ENCODE peak calls at places on chromosomes 6 and 20, in ten cellular contexts. W, Y, P, A, I, U, E, O, H and B are unnamed samples.

GRCh38 chr20:25147716-25148115 is 47.8 kb upstream of the ENTPD6 start:
- DNase-seq in W (no peak), Y (no peak), P (no peak), A (no peak), I (no peak), U (no peak), E (no peak), O (no peak), H (no peak), B (no peak)

GRCh38 chr20:6735913-6736845 is 31.3 kb upstream of the BMP2 start:
- DNase-seq in W (no peak), Y (no peak), P (no peak), A (no peak), I (no peak), U (no peak), E (no peak), O (no peak), H (no peak), B (peak; percentile 33)

GRCh38 chr6:148440877-148441453 is 98.3 kb downstream of the SASH1 start:
- DNase-seq in W (peak; percentile 30), Y (peak; percentile 75), P (no peak), A (no peak), I (peak; percentile 86), U (peak; percentile 34), E (peak; percentile 33), O (peak; percentile 73), H (peak; percentile 50), B (peak; percentile 41)

GRCh38 chr6:3230275-3231212 is 3.1 kb upstream of the TUBB2B start:
- DNase-seq in W (no peak), Y (no peak), P (peak; percentile 70), A (no peak), I (peak; percentile 8), U (no peak), E (peak; percentile 71), O (no peak), H (no peak), B (no peak)

GRCh38 chr6:100846276-100846675 is 34.9 kb downstream of the ASCC3 start:
- DNase-seq in W (no peak), Y (no peak), P (no peak), A (no peak), I (no peak), U (no peak), E (no peak), O (no peak), H (no peak), B (no peak)

GRCh38 chr20:25076731-25077609 is 5.0 kb downstream of the VSX1 start:
- DNase-seq in W (peak; percentile 53), Y (no peak), P (peak; percentile 48), A (no peak), I (no peak), U (peak; percentile 73), E (no peak), O (no peak), H (peak; percentile 82), B (peak; percentile 19)

GRCh38 chr6:14095444-14095843 is 22.1 kb upstream of the CD83 start:
- DNase-seq in W (no peak), Y (no peak), P (no peak), A (peak; percentile 82), I (no peak), U (no peak), E (no peak), O (no peak), H (no peak), B (no peak)

GRCh38 chr20:40443731-40444130 is 245.3 kb downstream of the MAFB start:
- DNase-seq in W (no peak), Y (no peak), P (no peak), A (no peak), I (no peak), U (no peak), E (no peak), O (no peak), H (no peak), B (no peak)

GRCh38 chr6:136113736-136114173 is 136.4 kb downstream of the MTFR2 start:
- DNase-seq in W (peak; percentile 26), Y (peak; percentile 71), P (peak; percentile 66), A (no peak), I (peak; percentile 89), U (no peak), E (no peak), O (no peak), H (no peak), B (no peak)

GRCh38 chr6:551405-551804 is 105.5 kb downstream of the HUS1B start:
- DNase-seq in W (no peak), Y (no peak), P (peak; percentile 29), A (no peak), I (no peak), U (no peak), E (peak; percentile 61), O (no peak), H (peak; percentile 12), B (no peak)

GRCh38 chr20:23165307-23165750 is 79.2 kb upstream of the CD93 start:
- DNase-seq in W (peak; percentile 53), Y (no peak), P (no peak), A (no peak), I (no peak), U (no peak), E (peak; percentile 49), O (no peak), H (no peak), B (peak; percentile 23)

GRCh38 chr20:53931597-53931996 is 138.8 kb downstream of the BCAS1 start:
- DNase-seq in W (no peak), Y (no peak), P (no peak), A (no peak), I (no peak), U (no peak), E (no peak), O (no peak), H (no peak), B (no peak)

GRCh38 chr6:137081997-137082396 is 37.2 kb upstream of the IL20RA start:
- DNase-seq in W (no peak), Y (no peak), P (no peak), A (no peak), I (no peak), U (no peak), E (no peak), O (no peak), H (no peak), B (no peak)

GRCh38 chr20:53894707-53895384 is 175.5 kb downstream of the BCAS1 start:
- DNase-seq in W (no peak), Y (no peak), P (no peak), A (no peak), I (no peak), U (no peak), E (no peak), O (no peak), H (no peak), B (no peak)

GRCh38 chr6:157068691-157069228 is 254.6 kb downstream of the TMEM242 start:
- DNase-seq in W (no peak), Y (no peak), P (no peak), A (no peak), I (no peak), U (no peak), E (no peak), O (no peak), H (no peak), B (no peak)

GRCh38 chr20:5195655-5196054 is 68.8 kb downstream of the CDS2 start:
- DNase-seq in W (no peak), Y (no peak), P (no peak), A (no peak), I (no peak), U (no peak), E (no peak), O (no peak), H (no peak), B (no peak)

DNA sequence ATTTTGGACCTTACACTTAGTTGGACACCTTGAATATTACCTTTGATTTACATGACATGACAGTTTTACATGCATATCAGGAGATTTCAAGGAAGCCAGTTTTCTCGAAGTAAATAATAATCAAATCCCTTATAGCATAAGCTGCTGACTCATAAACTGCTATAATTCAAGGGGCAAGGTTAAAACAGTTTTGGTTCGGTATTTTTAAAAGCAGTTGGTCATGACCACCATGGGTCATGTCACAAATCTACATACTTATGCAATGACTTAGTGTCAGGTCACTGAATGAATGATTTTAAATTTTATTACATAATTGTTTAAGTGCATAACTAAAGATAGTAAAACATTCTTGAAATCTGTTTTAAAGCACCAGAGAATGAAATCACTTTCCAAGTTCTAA is 158.0 kb downstream of the DST start:
- DNase-seq in W (no peak), Y (no peak), P (no peak), A (no peak), I (peak; percentile 45), U (no peak), E (no peak), O (no peak), H (no peak), B (no peak)
- TF ChIP-seq POLR2AphosphoS5 in W (no peak), Y (no peak), P (no peak), A (no peak), I (no peak), U (no peak), E (no peak), O (no peak), H (no peak), B (no peak)

DNA sequence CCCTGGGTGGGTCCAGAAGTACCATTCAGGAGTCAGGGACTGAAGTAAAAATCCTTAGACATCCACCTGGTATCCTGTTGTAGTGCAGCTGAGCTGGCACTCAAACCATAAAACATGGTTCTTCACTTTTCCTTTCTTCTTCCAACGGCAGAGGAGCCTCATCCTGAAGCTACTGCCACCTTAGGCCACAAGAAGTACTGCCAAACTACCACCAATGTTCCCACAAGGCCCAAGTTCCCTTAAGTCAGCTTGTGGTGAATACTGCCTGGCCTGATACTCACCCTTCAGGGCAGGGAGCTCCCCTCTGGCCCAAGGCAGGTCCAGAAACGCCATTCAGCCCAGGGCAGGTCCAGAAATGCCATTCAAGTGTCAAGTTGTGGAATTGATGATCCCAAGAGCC is 1053.4 kb upstream of the CITED2 start:
- DNase-seq in W (no peak), Y (no peak), P (no peak), A (no peak), I (no peak), U (peak; percentile 8), E (no peak), O (no peak), H (peak; percentile 20), B (no peak)
- TF ChIP-seq CTCF in W (no peak), Y (no peak), P (no peak), A (no peak), I (no peak), U (no peak), E (no peak), O (no peak), H (peak; percentile 38), B (no peak)

DNA sequence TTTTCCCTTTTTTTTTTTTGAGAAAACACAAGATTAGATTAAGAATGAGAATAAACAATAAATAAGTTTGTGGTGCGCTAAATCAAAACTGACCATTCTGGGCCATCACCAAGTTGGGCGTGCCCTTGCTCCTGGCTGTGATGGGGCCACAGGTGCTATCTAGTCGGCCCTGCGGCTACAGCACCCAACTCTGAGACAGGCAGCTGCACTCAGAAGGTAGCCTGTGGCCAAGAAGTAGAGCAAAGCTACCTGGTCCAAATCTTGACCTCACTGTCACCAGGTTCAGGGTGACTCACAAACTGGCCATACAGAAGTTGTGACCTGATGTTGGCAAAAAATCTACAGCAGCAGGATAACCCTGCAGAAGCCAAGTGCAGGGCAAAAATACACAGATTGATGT is 3.4 kb downstream of the TXNDC5 start:
- DNase-seq in W (no peak), Y (no peak), P (no peak), A (no peak), I (no peak), U (no peak), E (no peak), O (no peak), H (no peak), B (no peak)
- H3K4me3 ChIP-seq in W (no peak overlapping the region), Y (no peak overlapping the region), P (no peak overlapping the region), A (no peak overlapping the region), I (peak overlapping the region; percentile 97), U (no peak overlapping the region), E (no peak overlapping the region), O (no peak overlapping the region), H (no peak overlapping the region), B (no peak overlapping the region)

GRCh38 chr6:7505196-7505699 is 36.2 kb upstream of the DSP start:
- DNase-seq in W (peak; percentile 65), Y (no peak), P (peak; percentile 41), A (no peak), I (peak; percentile 6), U (peak; percentile 98), E (peak; percentile 65), O (peak; percentile 59), H (peak; percentile 65), B (peak; percentile 58)
- TF ChIP-seq POLR2AphosphoS5 in W (peak; percentile 18), Y (no peak), P (no peak), A (no peak), I (no peak), U (peak; percentile 64), E (no peak), O (no peak), H (no peak), B (peak; percentile 52)